ENCODE peak calls at places on chromosomes 5 and 9, in five cellular contexts. B is heart right ventricle, W is NCI-H774, G is T1000, M is endothelial cell. Q is an unnamed sample.
A peak's percentile ranks its signal among the peaks of the same experiment; 100 is the strongest.

GRCh38 chr9:18456624-18457237 is 17.2 kb upstream of the ADAMTSL1 start:
- DNase-seq in B (no peak), W (no peak), G (no peak), M (no peak), Q (no peak)

GRCh38 chr5:148482697-148483462 is 99.1 kb downstream of the FBXO38 start:
- DNase-seq in B (peak; percentile 50), W (no peak), G (no peak), M (peak; percentile 78), Q (peak; percentile 53)

GRCh38 chr5:120101771-120102170 is 362.3 kb upstream of the PRR16 start:
- DNase-seq in B (no peak), W (no peak), G (no peak), M (no peak), Q (no peak)

GRCh38 chr5:168227973-168228615 is 63.4 kb upstream of the WWC1 start:
- DNase-seq in B (no peak), W (no peak), G (no peak), M (no peak), Q (peak; percentile 38)

GRCh38 chr5:13566903-13567339 is 377.6 kb downstream of the DNAH5 start:
- DNase-seq in B (no peak), W (no peak), G (peak; percentile 15), M (no peak), Q (peak; percentile 86)

GRCh38 chr5:95712347-95712958 is 18.7 kb upstream of the RHOBTB3 start:
- DNase-seq in B (no peak), W (no peak), G (peak; percentile 77), M (no peak), Q (peak; percentile 72)

GRCh38 chr5:172800088-172800551 is 29.1 kb upstream of the DUSP1 start:
- DNase-seq in B (peak; percentile 58), W (no peak), G (peak; percentile 72), M (no peak), Q (peak; percentile 98)

GRCh38 chr5:138963763-138964371 is 88.7 kb upstream of the LRRTM2 start:
- DNase-seq in B (no peak), W (no peak), G (no peak), M (no peak), Q (peak; percentile 24)